ENCODE peak calls at places on chromosome 21, in six cellular contexts. Z is H9, C is neuronal stem cell, F is IMR-90, W is trophoblast cell, X is H1. A is an unnamed sample.
A peak's percentile ranks its signal among the peaks of the same experiment; 100 is the strongest.

GRCh38 chr21:44364151-44365053 is 11.0 kb downstream of the TRPM2 start:
- DNase-seq in Z (peak; percentile 52), C (no peak), F (no peak), W (no peak), X (no peak), A (no peak)

GRCh38 chr21:29851611-29852010 is 88.2 kb downstream of the GRIK1 start:
- DNase-seq in Z (no peak), C (no peak), F (no peak), W (no peak), X (no peak), A (no peak)

GRCh38 chr21:38869946-38870345 is 64.2 kb downstream of the ETS2 start:
- DNase-seq in Z (no peak), C (no peak), F (peak; percentile 71), W (no peak), X (no peak), A (peak; percentile 38)

GRCh38 chr21:43726686-43727570 is 8.0 kb downstream of the PDXK start:
- DNase-seq in Z (no peak), C (no peak), F (no peak), W (peak; percentile 51), X (no peak), A (no peak)

GRCh38 chr21:33399821-33400220 is 3.4 kb upstream of the IFNGR2 start:
- DNase-seq in Z (no peak), C (no peak), F (no peak), W (peak; percentile 21), X (no peak), A (no peak)

GRCh38 chr21:32131960-32132359 is 146.9 kb downstream of the MIS18A start:
- DNase-seq in Z (peak; percentile 20), C (no peak), F (peak; percentile 43), W (no peak), X (peak; percentile 22), A (peak; percentile 25)

GRCh38 chr21:35204850-35205564 is 155.9 kb upstream of the RUNX1 start:
- DNase-seq in Z (no peak), C (no peak), F (peak; percentile 98), W (no peak), X (no peak), A (no peak)

GRCh38 chr21:32611471-32611997 is 643 bp downstream of the CFAP298 start:
- DNase-seq in Z (no peak), C (no peak), F (peak; percentile 18), W (peak; percentile 49), X (no peak), A (peak; percentile 59)

GRCh38 chr21:15023782-15024181 is 41.0 kb downstream of the NRIP1 start:
- DNase-seq in Z (no peak), C (no peak), F (peak; percentile 70), W (no peak), X (no peak), A (peak; percentile 33)

GRCh38 chr21:27190601-27191000 is 223.7 kb upstream of the ADAMTS5 start:
- DNase-seq in Z (no peak), C (no peak), F (peak; percentile 50), W (no peak), X (no peak), A (no peak)

GRCh38 chr21:29209696-29210095 is 79.3 kb downstream of the MAP3K7CL start:
- DNase-seq in Z (no peak), C (no peak), F (peak; percentile 78), W (no peak), X (no peak), A (no peak)

GRCh38 chr21:29238052-29238966 is 60.4 kb upstream of the BACH1 start:
- DNase-seq in Z (no peak), C (no peak), F (peak; percentile 54), W (peak; percentile 49), X (no peak), A (no peak)

GRCh38 chr21:39441502-39442475 is 3.8 kb downstream of the LCA5L start:
- DNase-seq in Z (no peak), C (no peak), F (peak; percentile 68), W (peak; percentile 56), X (no peak), A (peak; percentile 67)

GRCh38 chr21:26136686-26137085 is 33.9 kb downstream of the APP start:
- DNase-seq in Z (no peak), C (no peak), F (no peak), W (no peak), X (no peak), A (no peak)

GRCh38 chr21:20822559-20823133 is 175.6 kb upstream of the NCAM2 start:
- DNase-seq in Z (no peak), C (peak; percentile 40), F (no peak), W (no peak), X (no peak), A (no peak)

GRCh38 chr21:37627074-37627473 is 260.5 kb downstream of the DYRK1A start:
- DNase-seq in Z (no peak), C (no peak), F (no peak), W (no peak), X (no peak), A (no peak)

GRCh38 chr21:34261841-34262832 is 101.7 kb upstream of the KCNE2 start:
- DNase-seq in Z (no peak), C (no peak), F (no peak), W (no peak), X (no peak), A (no peak)

GRCh38 chr21:25903599-25903998 is 168.8 kb downstream of the GABPA start:
- DNase-seq in Z (no peak), C (no peak), F (no peak), W (peak; percentile 27), X (no peak), A (peak; percentile 27)

GRCh38 chr21:41164981-41165650 is 2.8 kb upstream of the BACE2 start:
- DNase-seq in Z (no peak), C (no peak), F (peak; percentile 58), W (no peak), X (no peak), A (no peak)

GRCh38 chr21:35234725-35235124 is 185.6 kb upstream of the RUNX1 start:
- DNase-seq in Z (no peak), C (no peak), F (no peak), W (no peak), X (no peak), A (peak; percentile 36)

GRCh38 chr21:27571706-27572105 is 604.8 kb upstream of the ADAMTS5 start:
- DNase-seq in Z (no peak), C (no peak), F (peak; percentile 81), W (peak; percentile 94), X (no peak), A (peak; percentile 64)

GRCh38 chr21:35164380-35164779 is 115.3 kb upstream of the RUNX1 start:
- DNase-seq in Z (no peak), C (no peak), F (no peak), W (peak; percentile 76), X (no peak), A (no peak)

DNA sequence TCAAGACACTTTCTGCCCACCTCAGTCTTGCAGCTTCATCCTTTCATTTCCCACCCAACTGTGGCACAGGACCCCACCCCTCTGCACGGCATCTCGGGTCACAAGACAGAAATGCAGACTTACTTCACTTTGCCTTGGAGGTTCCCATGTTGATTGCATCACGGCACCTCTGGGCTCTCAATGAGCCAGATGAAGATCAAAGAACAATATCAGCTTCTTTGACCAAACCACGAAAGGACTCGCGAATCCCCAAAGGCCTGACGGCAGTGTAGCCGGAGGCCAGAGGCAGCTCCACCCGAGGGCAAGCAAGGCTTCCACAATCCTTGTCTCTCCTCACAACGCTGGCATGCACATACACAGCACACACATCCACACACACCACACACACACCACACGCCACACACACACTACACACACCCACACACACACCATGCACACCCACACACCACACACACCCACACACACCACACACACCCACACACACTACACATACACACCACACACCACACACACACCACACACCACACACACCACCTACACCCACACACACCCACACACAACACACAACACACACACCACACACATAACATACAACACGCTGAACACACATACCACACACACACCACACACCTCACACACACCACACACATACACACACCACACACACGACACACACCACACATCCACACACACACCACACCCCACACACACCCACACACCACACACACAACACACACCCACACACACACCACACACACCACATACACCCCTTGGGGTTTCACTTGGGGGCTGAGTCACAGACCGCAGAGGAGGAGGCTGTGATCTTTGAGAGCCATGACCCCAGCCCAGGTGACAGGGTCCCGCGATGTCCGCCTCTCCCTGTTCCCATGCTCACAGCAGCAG is 35.8 kb downstream of the UBASH3A start:
- DNase-seq in Z (no peak), C (no peak), F (no peak), W (no peak), X (no peak), A (no peak)
- H3K4me2 ChIP-seq in Z (no peak overlapping the region), C (no peak overlapping the region), F (no peak overlapping the region), W (no peak overlapping the region), X (no peak overlapping the region), A (no peak overlapping the region)

GRCh38 chr21:18174370-18174769 is 70.3 kb upstream of the CHODL start:
- DNase-seq in Z (no peak), C (no peak), F (no peak), W (no peak), X (no peak), A (no peak)

GRCh38 chr21:18164933-18165332 is 79.7 kb upstream of the CHODL start:
- DNase-seq in Z (no peak), C (no peak), F (no peak), W (no peak), X (no peak), A (no peak)

GRCh38 chr21:18168108-18168507 is 76.5 kb upstream of the CHODL start:
- DNase-seq in Z (no peak), C (no peak), F (no peak), W (no peak), X (no peak), A (no peak)

GRCh38 chr21:18170221-18170620 is 74.4 kb upstream of the CHODL start:
- DNase-seq in Z (no peak), C (no peak), F (no peak), W (no peak), X (no peak), A (no peak)

DNA sequence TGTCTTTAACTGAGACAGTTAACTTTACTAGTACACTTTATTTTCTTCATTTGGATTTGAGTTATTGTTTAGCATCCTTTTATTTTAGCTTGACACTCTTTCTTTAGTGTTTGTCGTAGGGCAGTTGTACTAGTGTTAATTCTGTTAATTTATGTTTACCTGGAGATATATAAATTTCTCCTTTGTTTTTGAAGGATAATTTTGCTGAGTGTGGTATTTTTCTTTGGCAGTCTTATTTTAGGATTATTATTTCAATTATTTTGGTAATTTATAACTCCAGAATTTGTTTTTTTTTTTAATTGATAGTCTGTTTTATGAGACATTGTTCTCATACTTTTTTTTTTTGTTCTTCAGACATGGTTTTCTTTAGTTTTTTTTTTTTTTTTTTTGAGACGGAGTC is 73.8 kb upstream of the CHODL start:
- DNase-seq in Z (no peak), C (no peak), F (no peak), W (no peak), X (no peak), A (no peak)
- H3K14ac ChIP-seq in Z (no peak overlapping the region), C (no peak overlapping the region), F (no peak overlapping the region), W (no peak overlapping the region), X (no peak overlapping the region), A (no peak overlapping the region)

GRCh38 chr21:46371204-46372013 is 47.5 kb downstream of the PCNT start:
- DNase-seq in Z (no peak), C (no peak), F (no peak), W (no peak), X (no peak), A (no peak)
- H3K4me2 ChIP-seq in Z (no peak overlapping the region), C (no peak overlapping the region), F (no peak overlapping the region), W (no peak overlapping the region), X (no peak overlapping the region), A (no peak overlapping the region)

DNA sequence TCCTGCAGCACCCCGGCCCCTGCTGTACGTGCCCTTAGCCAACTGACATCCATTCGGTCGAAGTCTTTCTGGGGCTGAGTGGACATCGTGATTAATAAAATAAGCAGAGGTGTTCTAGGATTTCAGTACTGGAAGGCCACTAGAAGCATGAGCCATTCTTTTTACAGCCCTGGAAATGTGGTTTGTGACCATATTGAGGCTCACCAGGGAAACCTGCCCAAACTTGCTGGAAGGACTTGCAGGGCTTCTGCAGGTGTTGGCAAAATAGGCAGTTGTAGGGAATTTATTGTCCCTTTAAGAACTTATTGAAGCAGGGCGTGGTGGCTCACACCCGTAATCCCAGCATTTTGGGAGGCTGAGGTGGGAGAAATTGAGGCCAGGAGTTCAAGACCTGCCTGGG is 80.8 kb downstream of the DOP1B start:
- DNase-seq in Z (no peak), C (no peak), F (no peak), W (no peak), X (no peak), A (no peak)
- H3K14ac ChIP-seq in Z (no peak overlapping the region), C (no peak overlapping the region), F (no peak overlapping the region), W (no peak overlapping the region), X (no peak overlapping the region), A (no peak overlapping the region)